ENCODE peak calls at places on chromosomes 6 and 20, in nine cellular contexts. One of them, this sample, is unnamed. For H3K4me1, the result is how much of the 10 kb centered on the place peaks cover.

GRCh38 chr6:163151212-163151611 is 263.3 kb upstream of the QKI start:
- DNase-seq in uterus: no peak
- DNase-seq in heart left ventricle: no peak
- DNase-seq in IMR-90: no peak
- DNase-seq in HepG2: no peak
- DNase-seq in prostate gland: no peak
- DNase-seq in A549: no peak
- DNase-seq in HCT116: no peak
- DNase-seq in adrenal gland: no peak
- DNase-seq in this sample: no peak

GRCh38 chr6:111866857-111867256 is 6.4 kb downstream of the FYN start:
- DNase-seq in uterus: no peak
- DNase-seq in heart left ventricle: no peak
- DNase-seq in IMR-90: no peak
- DNase-seq in HepG2: no peak
- DNase-seq in prostate gland: no peak
- DNase-seq in A549: no peak
- DNase-seq in HCT116: no peak
- DNase-seq in adrenal gland: no peak
- DNase-seq in this sample: no peak

GRCh38 chr6:34718867-34719441 is 22.4 kb upstream of the ILRUN start:
- DNase-seq in uterus: no peak
- DNase-seq in heart left ventricle: no peak
- DNase-seq in IMR-90: no peak
- DNase-seq in HepG2: no peak
- DNase-seq in prostate gland: no peak
- DNase-seq in A549: no peak
- DNase-seq in HCT116: no peak
- DNase-seq in adrenal gland: no peak
- DNase-seq in this sample: no peak

GRCh38 chr6:161658216-161658615 is 384.4 kb upstream of the AGPAT4 start:
- DNase-seq in uterus: no peak
- DNase-seq in heart left ventricle: no peak
- DNase-seq in IMR-90: no peak
- DNase-seq in HepG2: no peak
- DNase-seq in prostate gland: no peak
- DNase-seq in A549: no peak
- DNase-seq in HCT116: no peak
- DNase-seq in adrenal gland: no peak
- DNase-seq in this sample: no peak

GRCh38 chr6:14945461-14946210 is 300.2 kb upstream of the JARID2 start:
- DNase-seq in uterus: no peak
- DNase-seq in heart left ventricle: no peak
- DNase-seq in IMR-90: no peak
- DNase-seq in HepG2: no peak
- DNase-seq in prostate gland: no peak
- DNase-seq in A549: no peak
- DNase-seq in HCT116: no peak
- DNase-seq in adrenal gland: no peak
- DNase-seq in this sample: no peak

GRCh38 chr6:19415605-19416326 is 421.4 kb upstream of the ID4 start:
- DNase-seq in uterus: no peak
- DNase-seq in heart left ventricle: no peak
- DNase-seq in IMR-90: peak
- DNase-seq in HepG2: no peak
- DNase-seq in prostate gland: no peak
- DNase-seq in A549: peak
- DNase-seq in HCT116: peak
- DNase-seq in adrenal gland: no peak
- DNase-seq in this sample: no peak

GRCh38 chr6:7727150-7727950 is 1.5 kb downstream of the BMP6 start:
- DNase-seq in uterus: no peak
- DNase-seq in heart left ventricle: no peak
- DNase-seq in IMR-90: no peak
- DNase-seq in HepG2: no peak
- DNase-seq in prostate gland: no peak
- DNase-seq in A549: peak
- DNase-seq in HCT116: no peak
- DNase-seq in adrenal gland: no peak
- DNase-seq in this sample: no peak

GRCh38 chr20:18034039-18034438 is 23.7 kb downstream of the OVOL2 start:
- DNase-seq in uterus: no peak
- DNase-seq in heart left ventricle: no peak
- DNase-seq in IMR-90: no peak
- DNase-seq in HepG2: no peak
- DNase-seq in prostate gland: no peak
- DNase-seq in A549: no peak
- DNase-seq in HCT116: no peak
- DNase-seq in adrenal gland: no peak
- DNase-seq in this sample: no peak

GRCh38 chr20:1622450-1622849 is 2.6 kb upstream of the SIRPB1 start:
- DNase-seq in uterus: no peak
- DNase-seq in heart left ventricle: no peak
- DNase-seq in IMR-90: no peak
- DNase-seq in HepG2: peak
- DNase-seq in prostate gland: no peak
- DNase-seq in A549: no peak
- DNase-seq in HCT116: no peak
- DNase-seq in adrenal gland: no peak
- DNase-seq in this sample: no peak

GRCh38 chr6:34714663-34715062 is 18.1 kb upstream of the ILRUN start:
- DNase-seq in uterus: no peak
- DNase-seq in heart left ventricle: no peak
- DNase-seq in IMR-90: no peak
- DNase-seq in HepG2: no peak
- DNase-seq in prostate gland: no peak
- DNase-seq in A549: no peak
- DNase-seq in HCT116: no peak
- DNase-seq in adrenal gland: no peak
- DNase-seq in this sample: no peak

GRCh38 chr20:55333798-55334197 is 671.5 kb downstream of the CBLN4 start:
- DNase-seq in uterus: no peak
- DNase-seq in heart left ventricle: no peak
- DNase-seq in IMR-90: no peak
- DNase-seq in HepG2: no peak
- DNase-seq in prostate gland: no peak
- DNase-seq in A549: no peak
- DNase-seq in HCT116: no peak
- DNase-seq in adrenal gland: no peak
- DNase-seq in this sample: no peak

GRCh38 chr6:45663181-45664180 is 285.7 kb upstream of the SUPT3H start:
- DNase-seq in uterus: no peak
- DNase-seq in heart left ventricle: peak
- DNase-seq in IMR-90: no peak
- DNase-seq in HepG2: no peak
- DNase-seq in prostate gland: no peak
- DNase-seq in A549: no peak
- DNase-seq in HCT116: no peak
- DNase-seq in adrenal gland: no peak
- DNase-seq in this sample: no peak

GRCh38 chr6:89297695-89298351 is 17.3 kb downstream of the GABRR2 start:
- DNase-seq in uterus: peak
- DNase-seq in heart left ventricle: peak
- DNase-seq in IMR-90: peak
- DNase-seq in HepG2: peak
- DNase-seq in prostate gland: peak
- DNase-seq in A549: peak
- DNase-seq in HCT116: peak
- DNase-seq in adrenal gland: no peak
- DNase-seq in this sample: peak

GRCh38 chr20:877814-878213 is 38.3 kb downstream of the ANGPT4 start:
- DNase-seq in uterus: no peak
- DNase-seq in heart left ventricle: no peak
- DNase-seq in IMR-90: no peak
- DNase-seq in HepG2: no peak
- DNase-seq in prostate gland: no peak
- DNase-seq in A549: no peak
- DNase-seq in HCT116: no peak
- DNase-seq in adrenal gland: no peak
- DNase-seq in this sample: no peak

GRCh38 chr6:43781572-43781928 is 11.5 kb downstream of the VEGFA start:
- DNase-seq in uterus: no peak
- DNase-seq in heart left ventricle: no peak
- DNase-seq in IMR-90: no peak
- DNase-seq in HepG2: no peak
- DNase-seq in prostate gland: no peak
- DNase-seq in A549: no peak
- DNase-seq in HCT116: no peak
- DNase-seq in adrenal gland: peak
- DNase-seq in this sample: no peak
- H3K4me1 ChIP-seq in uterus: under half
- H3K4me1 ChIP-seq in heart left ventricle: under half
- H3K4me1 ChIP-seq in IMR-90: under half
- H3K4me1 ChIP-seq in HepG2: under half
- H3K4me1 ChIP-seq in prostate gland: under half
- H3K4me1 ChIP-seq in A549: under half
- H3K4me1 ChIP-seq in HCT116: under half
- H3K4me1 ChIP-seq in adrenal gland: under half
- H3K4me1 ChIP-seq in this sample: under half

GRCh38 chr6:125923371-125923877 is 33.1 kb upstream of the HINT3 start:
- DNase-seq in uterus: no peak
- DNase-seq in heart left ventricle: no peak
- DNase-seq in IMR-90: no peak
- DNase-seq in HepG2: no peak
- DNase-seq in prostate gland: no peak
- DNase-seq in A549: no peak
- DNase-seq in HCT116: no peak
- DNase-seq in adrenal gland: no peak
- DNase-seq in this sample: no peak

GRCh38 chr6:125922322-125922860 is 34.2 kb upstream of the HINT3 start:
- DNase-seq in uterus: no peak
- DNase-seq in heart left ventricle: no peak
- DNase-seq in IMR-90: no peak
- DNase-seq in HepG2: no peak
- DNase-seq in prostate gland: no peak
- DNase-seq in A549: peak
- DNase-seq in HCT116: no peak
- DNase-seq in adrenal gland: no peak
- DNase-seq in this sample: no peak

GRCh38 chr6:125919618-125920017 is 37.0 kb upstream of the HINT3 start:
- DNase-seq in uterus: no peak
- DNase-seq in heart left ventricle: no peak
- DNase-seq in IMR-90: no peak
- DNase-seq in HepG2: no peak
- DNase-seq in prostate gland: no peak
- DNase-seq in A549: no peak
- DNase-seq in HCT116: no peak
- DNase-seq in adrenal gland: no peak
- DNase-seq in this sample: no peak

GRCh38 chr6:125918230-125918629 is 38.3 kb upstream of the HINT3 start:
- DNase-seq in uterus: no peak
- DNase-seq in heart left ventricle: no peak
- DNase-seq in IMR-90: no peak
- DNase-seq in HepG2: no peak
- DNase-seq in prostate gland: no peak
- DNase-seq in A549: no peak
- DNase-seq in HCT116: no peak
- DNase-seq in adrenal gland: no peak
- DNase-seq in this sample: no peak

GRCh38 chr6:125918681-125919566 is 37.6 kb upstream of the HINT3 start:
- DNase-seq in uterus: peak
- DNase-seq in heart left ventricle: no peak
- DNase-seq in IMR-90: peak
- DNase-seq in HepG2: peak
- DNase-seq in prostate gland: peak
- DNase-seq in A549: peak
- DNase-seq in HCT116: no peak
- DNase-seq in adrenal gland: no peak
- DNase-seq in this sample: no peak
- TF ChIP-seq POLR2A in uterus: peak
- TF ChIP-seq POLR2A in heart left ventricle: no peak
- TF ChIP-seq POLR2A in IMR-90: peak
- TF ChIP-seq POLR2A in HepG2: peak
- TF ChIP-seq POLR2A in prostate gland: peak
- TF ChIP-seq POLR2A in A549: peak
- TF ChIP-seq POLR2A in HCT116: no peak
- TF ChIP-seq POLR2A in adrenal gland: peak
- TF ChIP-seq POLR2A in this sample: no peak

GRCh38 chr6:97394160-97394748 is 111.2 kb upstream of the MMS22L start:
- DNase-seq in uterus: peak
- DNase-seq in heart left ventricle: no peak
- DNase-seq in IMR-90: peak
- DNase-seq in HepG2: peak
- DNase-seq in prostate gland: peak
- DNase-seq in A549: peak
- DNase-seq in HCT116: peak
- DNase-seq in adrenal gland: peak
- DNase-seq in this sample: no peak
- H3K4me1 ChIP-seq in uterus: under half
- H3K4me1 ChIP-seq in heart left ventricle: under half
- H3K4me1 ChIP-seq in IMR-90: under half
- H3K4me1 ChIP-seq in HepG2: under half
- H3K4me1 ChIP-seq in prostate gland: under half
- H3K4me1 ChIP-seq in A549: under half
- H3K4me1 ChIP-seq in HCT116: under half
- H3K4me1 ChIP-seq in adrenal gland: under half
- H3K4me1 ChIP-seq in this sample: under half

DNA sequence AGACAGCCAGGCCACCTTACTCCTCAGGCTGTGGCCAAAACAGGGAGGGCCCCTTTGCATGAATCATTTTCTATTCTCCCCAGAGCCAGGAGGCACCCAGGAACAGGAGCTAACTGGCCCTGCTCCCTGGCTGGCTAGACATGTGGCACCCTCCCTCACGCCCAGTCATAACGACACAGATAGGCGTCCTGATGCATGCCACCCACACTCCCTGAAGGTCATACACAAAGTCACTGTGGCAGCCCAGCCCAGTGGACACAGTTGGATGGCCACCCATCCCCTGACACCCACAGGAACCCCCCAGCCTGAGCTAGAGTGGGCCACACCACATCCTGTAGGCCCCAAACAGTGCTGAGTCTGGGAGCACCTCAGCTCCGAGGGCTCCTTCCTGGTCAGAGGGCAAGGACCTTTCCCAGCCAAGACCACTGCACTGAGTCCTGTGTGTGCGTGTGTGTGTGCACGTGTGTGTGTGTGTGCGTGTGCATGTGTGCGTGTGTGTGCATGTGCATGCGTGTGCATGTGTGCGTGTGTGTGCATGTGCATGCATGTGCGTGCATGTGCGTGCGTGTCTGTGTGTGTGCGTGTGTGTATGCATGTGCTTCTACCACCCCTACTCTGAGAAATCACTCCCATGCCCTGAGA is 21.6 kb downstream of the TFEB start:
- DNase-seq in uterus: no peak
- DNase-seq in heart left ventricle: peak
- DNase-seq in IMR-90: no peak
- DNase-seq in HepG2: no peak
- DNase-seq in prostate gland: no peak
- DNase-seq in A549: no peak
- DNase-seq in HCT116: no peak
- DNase-seq in adrenal gland: no peak
- DNase-seq in this sample: no peak
- TF ChIP-seq POLR2A in uterus: no peak
- TF ChIP-seq POLR2A in heart left ventricle: no peak
- TF ChIP-seq POLR2A in IMR-90: no peak
- TF ChIP-seq POLR2A in HepG2: no peak
- TF ChIP-seq POLR2A in prostate gland: no peak
- TF ChIP-seq POLR2A in A549: no peak
- TF ChIP-seq POLR2A in HCT116: no peak
- TF ChIP-seq POLR2A in adrenal gland: no peak
- TF ChIP-seq POLR2A in this sample: no peak

This sample was measured in tibial nerve.